ENCODE peak calls at places on chromosomes 11 and 22, in nine cellular contexts. N, F, Z, P, T, A, K, M and Y are unnamed samples.

GRCh38 chr11:75873417-75874148 is 58.6 kb downstream of the UVRAG start:
- DNase-seq in P (no peak), F (no peak), K (no peak), M (no peak), Z (no peak), N (no peak), A (no peak), T (no peak), Y (no peak)

GRCh38 chr11:70548976-70549375 is 150.6 kb downstream of the CTTN start:
- DNase-seq in F (no peak), P (no peak), N (no peak), M (no peak), T (no peak), K (no peak), A (no peak), Z (no peak), Y (no peak)

GRCh38 chr11:71946144-71946571 is 17.3 kb downstream of the RNF121 start:
- DNase-seq in F (no peak), A (peak), Z (peak), P (peak), T (peak), K (peak), M (no peak), N (peak), Y (peak)

GRCh38 chr22:22099833-22100812 is 117.5 kb upstream of the TOP3B start:
- DNase-seq in M (no peak), F (no peak), N (no peak), P (no peak), T (no peak), K (peak), Z (peak), A (peak), Y (no peak)

GRCh38 chr11:86363424-86363823 is 11.3 kb upstream of the CCDC81 start:
- DNase-seq in F (no peak), P (no peak), N (no peak), A (no peak), T (no peak), Z (no peak), K (no peak), M (no peak), Y (no peak)

GRCh38 chr11:33670250-33671011 is 30.2 kb downstream of the C11orf91 start:
- DNase-seq in A (peak), P (no peak), Z (peak), M (no peak), T (peak), F (no peak), N (no peak), K (peak), Y (peak)

GRCh38 chr11:76613901-76614300 is 56.6 kb downstream of the LRRC32 start:
- DNase-seq in A (no peak), F (no peak), Z (no peak), M (no peak), P (no peak), T (no peak), K (no peak), N (no peak), Y (no peak)

GRCh38 chr11:100932474-100933100 is 197.0 kb downstream of the PGR start:
- DNase-seq in K (peak), N (no peak), M (no peak), A (peak), P (no peak), F (peak), T (peak), Z (peak), Y (peak)

GRCh38 chr22:43925433-43926348 is 2.1 kb downstream of the PNPLA3 start:
- DNase-seq in M (no peak), N (no peak), T (peak), F (no peak), A (no peak), Z (peak), K (no peak), P (no peak), Y (no peak)

GRCh38 chr11:122095950-122096942 is 19.8 kb downstream of the BLID start:
- DNase-seq in P (no peak), N (no peak), A (peak), F (no peak), M (no peak), K (peak), T (peak), Z (peak), Y (peak)

GRCh38 chr11:111019931-111020381 is 225.6 kb upstream of the POU2AF2 start:
- DNase-seq in N (no peak), P (no peak), K (peak), F (no peak), T (no peak), A (peak), M (no peak), Z (peak), Y (peak)

GRCh38 chr22:48894064-48894671 is 933.5 kb downstream of the BRD1 start:
- DNase-seq in A (no peak), K (no peak), P (no peak), Z (no peak), T (no peak), N (no peak), M (no peak), F (no peak), Y (no peak)

GRCh38 chr11:46003647-46004046 is 81.2 kb downstream of the LARGE2 start:
- DNase-seq in K (peak), N (no peak), Z (peak), A (peak), F (no peak), P (no peak), M (no peak), T (peak), Y (peak)

GRCh38 chr11:25734592-25735211 is 597.2 kb upstream of the ANO3 start:
- DNase-seq in Z (peak), M (no peak), P (no peak), N (peak), F (no peak), K (peak), T (peak), A (peak), Y (peak)

GRCh38 chr11:115656684-115657083 is 152.5 kb upstream of the CADM1 start:
- DNase-seq in F (no peak), P (no peak), N (no peak), M (no peak), K (no peak), T (peak), A (no peak), Z (no peak), Y (no peak)

GRCh38 chr11:94702481-94702880 is 65.7 kb upstream of the AMOTL1 start:
- DNase-seq in A (no peak), K (no peak), N (no peak), Z (no peak), F (no peak), M (no peak), T (no peak), P (no peak), Y (no peak)

GRCh38 chr11:94396282-94396681 is 4.9 kb downstream of the GPR83 start:
- DNase-seq in A (no peak), P (no peak), M (no peak), F (no peak), N (no peak), Z (no peak), K (no peak), T (no peak), Y (no peak)

GRCh38 chr22:16958475-16958874 is 49.5 kb downstream of the GAB4 start:
- DNase-seq in Z (no peak), K (no peak), M (no peak), P (no peak), T (no peak), F (no peak), N (no peak), A (no peak), Y (no peak)

GRCh38 chr11:59289782-59290181 is 68.9 kb upstream of the OR5AN1 start:
- DNase-seq in A (no peak), K (no peak), Z (no peak), T (no peak), P (no peak), N (no peak), F (no peak), M (no peak), Y (no peak)

GRCh38 chr11:66267379-66268209 is 845 bp upstream of the RAB1B start:
- DNase-seq in F (peak), T (peak), P (no peak), A (peak), M (peak), Z (peak), K (peak), N (no peak), Y (peak)

GRCh38 chr11:64233913-64234839 is at the start of gene VEGFB:
- DNase-seq in K (no peak), A (no peak), Z (peak), T (peak), F (no peak), M (peak), N (no peak), P (no peak), Y (peak)

GRCh38 chr11:6778518-6778917 is 4.3 kb upstream of the OR2AG1 start:
- DNase-seq in A (no peak), T (no peak), N (no peak), M (no peak), F (no peak), Z (no peak), K (no peak), P (no peak), Y (no peak)

GRCh38 chr11:34754171-34754823 is 133.4 kb downstream of the EHF start:
- DNase-seq in F (no peak), T (no peak), A (peak), Z (peak), N (no peak), M (no peak), P (no peak), K (peak), Y (no peak)

GRCh38 chr22:31230871-31231621 is 18.9 kb downstream of the LIMK2 start:
- DNase-seq in N (no peak), Z (peak), T (peak), M (peak), K (peak), P (peak), A (peak), F (no peak), Y (peak)

GRCh38 chr11:3006505-3007260 is 14.6 kb upstream of the NAP1L4 start:
- DNase-seq in F (no peak), M (no peak), T (no peak), A (no peak), K (no peak), Z (no peak), N (no peak), P (no peak), Y (no peak)

GRCh38 chr22:23207786-23208325 is 27.5 kb downstream of the BCR start:
- DNase-seq in T (no peak), F (no peak), Z (no peak), A (no peak), K (no peak), M (peak), P (no peak), N (no peak), Y (no peak)

GRCh38 chr22:18987765-18988164 is 51.7 kb upstream of the PRODH start:
- DNase-seq in K (peak), N (no peak), F (no peak), M (peak), Z (no peak), T (no peak), P (no peak), A (peak), Y (no peak)

GRCh38 chr11:70828498-70829159 is 423.7 kb downstream of the SHANK2 start:
- DNase-seq in M (no peak), T (no peak), K (no peak), A (no peak), Z (no peak), P (no peak), F (no peak), N (no peak), Y (no peak)

DNA sequence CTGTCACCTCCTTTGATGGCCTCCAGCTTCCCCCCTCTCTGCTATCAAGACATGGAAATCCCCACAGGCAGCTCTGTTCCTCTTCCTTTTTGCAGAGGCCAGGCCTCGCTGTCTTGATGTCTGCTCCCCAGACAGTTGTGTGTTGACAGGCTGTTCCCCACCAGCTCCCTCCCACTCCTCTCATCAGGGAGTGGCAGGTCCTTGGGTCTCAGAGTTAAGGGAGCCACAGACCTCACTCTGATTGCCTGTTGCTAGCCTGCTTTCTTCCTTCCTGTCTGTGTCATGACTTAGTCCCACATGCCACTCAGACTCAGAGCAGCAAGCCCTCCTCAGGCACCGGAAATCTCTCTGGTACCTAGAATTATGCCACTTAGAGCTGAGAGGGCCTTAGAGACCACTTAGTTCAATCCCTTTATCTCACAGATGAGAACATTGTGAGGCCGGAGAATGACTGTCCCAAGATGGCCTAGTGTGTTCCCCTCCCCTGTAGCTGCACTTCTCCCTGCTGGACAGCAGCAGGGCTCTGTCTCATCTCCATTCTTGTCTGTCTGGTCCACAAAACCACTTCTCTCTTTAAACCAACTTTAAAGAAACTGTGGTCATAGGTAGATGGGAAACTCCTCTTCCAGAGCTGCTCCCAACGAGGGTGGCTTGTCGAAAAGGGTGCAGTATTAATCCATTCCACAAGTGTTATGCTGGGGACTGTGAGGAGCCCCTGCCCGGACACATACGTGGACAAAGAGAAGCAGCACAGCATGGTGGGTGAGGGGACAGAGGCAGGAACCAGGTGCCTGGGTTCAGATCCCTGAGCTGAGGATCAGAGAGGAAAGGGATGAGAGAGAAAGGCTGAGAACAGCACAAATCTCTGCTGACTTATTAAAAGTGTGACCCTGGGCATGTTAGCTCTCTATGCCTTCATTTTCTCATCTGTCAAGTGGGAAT is 4.2 kb downstream of the AMPD3 start:
- DNase-seq in P (no peak), M (no peak), N (no peak), K (peak), F (no peak), T (no peak), A (no peak), Z (peak), Y (no peak)
- H3K4me3 ChIP-seq in P (no peak), M (no peak), N (no peak), K (no peak), F (no peak), T (no peak), A (no peak), Z (no peak), Y (no peak)

GRCh38 chr22:35548762-35549106 is 8.1 kb downstream of the RASD2 start:
- DNase-seq in M (no peak), P (no peak), Z (no peak), T (no peak), K (no peak), F (no peak), N (no peak), A (no peak), Y (no peak)

GRCh38 chr22:35549338-35549737 is 8.7 kb downstream of the RASD2 start:
- DNase-seq in A (no peak), P (no peak), M (no peak), F (no peak), N (no peak), K (no peak), T (no peak), Z (no peak), Y (no peak)

GRCh38 chr22:35546886-35547285 is 6.3 kb downstream of the RASD2 start:
- DNase-seq in P (no peak), M (no peak), K (no peak), N (no peak), T (no peak), F (no peak), Z (no peak), A (no peak), Y (no peak)

GRCh38 chr22:35544810-35545209 is 4.2 kb downstream of the RASD2 start:
- DNase-seq in Z (no peak), F (no peak), T (no peak), A (no peak), N (no peak), M (no peak), K (no peak), P (no peak), Y (no peak)

DNA sequence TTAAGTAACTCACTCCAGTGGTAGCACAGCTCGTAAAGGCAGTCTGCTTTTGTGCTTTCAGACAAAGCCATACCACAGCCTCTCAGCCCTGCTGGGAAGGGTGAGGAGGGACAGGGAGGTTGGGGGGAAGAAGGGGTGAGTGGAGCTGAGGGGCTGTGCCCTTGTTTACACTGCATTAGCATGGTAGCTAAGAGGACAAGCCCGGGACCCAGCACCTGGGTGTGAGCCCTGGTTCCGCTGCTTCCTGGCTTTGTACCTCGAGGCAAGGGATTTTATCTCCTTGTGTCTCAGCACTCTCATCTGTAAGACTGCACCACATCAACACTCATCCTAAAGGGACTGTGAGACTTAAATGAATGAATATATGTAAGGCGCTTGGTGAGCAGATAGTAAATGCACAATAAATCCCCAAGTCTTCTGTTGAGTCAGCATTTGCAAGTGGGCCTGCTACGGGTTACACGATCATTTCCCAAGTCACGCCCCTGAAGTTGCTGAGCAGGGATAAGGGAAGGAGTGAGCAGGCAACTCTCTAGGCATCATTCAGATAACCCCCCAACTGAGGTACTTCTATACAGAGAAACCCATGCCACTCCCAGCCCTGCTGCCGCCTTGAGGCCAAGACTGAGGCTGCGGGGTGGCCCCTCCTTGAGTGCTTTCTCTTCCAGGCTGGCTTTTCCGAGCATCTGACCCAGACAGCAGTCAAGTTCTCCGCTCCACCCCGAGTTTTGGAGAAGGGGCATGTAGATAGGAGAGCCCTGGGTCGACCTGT is 7.5 kb downstream of the RASD2 start:
- DNase-seq in F (no peak), P (no peak), K (peak), M (no peak), N (no peak), A (no peak), T (no peak), Z (no peak), Y (no peak)
- TF ChIP-seq CTCF in F (no peak), P (peak), K (peak), M (no peak), N (no peak), A (peak), T (peak), Z (peak), Y (peak)

DNA sequence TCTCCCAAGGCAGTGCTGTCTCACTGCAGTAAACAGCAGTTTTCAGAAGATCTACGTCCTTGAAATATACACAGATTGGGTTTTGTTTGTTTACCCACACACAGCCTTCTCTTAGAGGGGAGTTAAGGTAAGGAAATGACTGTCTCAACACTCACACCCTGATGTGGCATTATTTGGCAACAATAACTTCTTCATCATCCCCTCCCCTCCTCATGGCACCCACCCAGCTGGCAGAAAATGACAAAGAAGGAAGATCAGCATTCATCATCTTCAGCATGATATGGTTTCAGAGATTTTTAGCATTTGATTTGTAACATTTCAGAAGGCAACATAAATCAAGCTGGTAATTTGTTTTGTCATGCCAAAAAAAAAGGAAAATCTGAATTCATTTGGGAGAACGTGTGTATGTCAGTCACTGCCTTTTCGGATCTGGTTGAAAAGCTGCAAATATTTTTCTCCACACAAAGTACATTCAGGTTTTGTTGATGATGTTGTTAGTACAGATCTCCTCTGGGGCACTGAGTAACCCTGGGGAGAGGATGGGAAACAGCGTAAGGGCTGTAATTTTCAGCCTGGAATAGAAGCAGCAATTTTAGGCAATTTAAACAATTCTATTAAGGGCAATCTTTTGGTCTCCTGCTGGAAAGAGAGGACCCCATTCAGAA is 132.6 kb downstream of the COMMD9 start:
- DNase-seq in T (peak), Z (peak), N (no peak), K (no peak), P (no peak), F (no peak), A (peak), M (no peak), Y (no peak)
- H3K4me3 ChIP-seq in T (no peak), Z (no peak), N (no peak), K (no peak), P (no peak), F (no peak), A (no peak), M (no peak), Y (no peak)

DNA sequence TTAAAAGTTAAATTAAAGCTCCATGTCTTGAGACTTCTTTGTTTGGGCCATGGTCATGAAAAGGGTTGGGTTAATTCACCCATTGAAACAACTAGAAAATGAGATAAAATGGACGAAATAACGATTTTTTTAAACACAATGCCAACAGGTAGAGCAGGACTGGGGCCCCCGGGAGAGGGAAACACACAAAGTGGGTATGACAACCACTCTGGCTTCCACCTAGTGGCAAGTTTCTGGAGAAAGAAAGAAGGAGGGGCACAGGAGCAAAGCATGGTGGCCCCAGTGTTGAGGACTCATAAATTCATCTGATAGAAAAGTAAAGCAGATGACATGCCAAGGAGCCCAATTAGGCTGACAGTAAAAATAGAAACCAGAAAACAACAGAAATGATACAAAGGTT is 68.4 kb downstream of the MYEOV start:
- DNase-seq in T (no peak), F (no peak), Z (no peak), A (no peak), N (no peak), P (no peak), K (no peak), M (no peak), Y (no peak)
- TF ChIP-seq CTCF in T (no peak), F (no peak), Z (no peak), A (no peak), N (no peak), P (no peak), K (peak), M (no peak), Y (no peak)